ENCODE peak calls at places on chromosomes 2 and 18, in nine cellular contexts. One of them, this sample, is unnamed.
A peak's percentile ranks its signal among the peaks of the same experiment; 100 is the strongest.

GRCh38 chr2:176508984-176509383 is 239.7 kb downstream of the MTX2 start:
- DNase-seq in GM12865: peak; percentile 82
- DNase-seq in GM04504: no peak
- DNase-seq in right cardiac atrium: no peak
- DNase-seq in Right ventricle myocardium inferior: no peak
- DNase-seq in activated effector memory CD4-positive, alpha-beta T cell treated with Interleukin-2 at 50 U/mL for 16 hours: no peak
- DNase-seq in cardiac muscle cell: peak; percentile 34
- DNase-seq in M059J: peak; percentile 57
- DNase-seq in SK-N-DZ: peak; percentile 61
- DNase-seq in this sample: no peak

GRCh38 chr18:74530584-74530862 is 3.8 kb upstream of the CNDP1 start:
- DNase-seq in cardiac muscle cell: no peak
- DNase-seq in activated effector memory CD4-positive, alpha-beta T cell treated with Interleukin-2 at 50 U/mL for 16 hours: no peak
- DNase-seq in SK-N-DZ: no peak
- DNase-seq in GM12865: no peak
- DNase-seq in Right ventricle myocardium inferior: no peak
- DNase-seq in GM04504: no peak
- DNase-seq in right cardiac atrium: no peak
- DNase-seq in M059J: no peak
- DNase-seq in this sample: no peak

GRCh38 chr2:162710282-162710891 is 128.2 kb downstream of the KCNH7 start:
- DNase-seq in M059J: peak; percentile 5
- DNase-seq in right cardiac atrium: no peak
- DNase-seq in Right ventricle myocardium inferior: no peak
- DNase-seq in cardiac muscle cell: no peak
- DNase-seq in GM12865: no peak
- DNase-seq in activated effector memory CD4-positive, alpha-beta T cell treated with Interleukin-2 at 50 U/mL for 16 hours: no peak
- DNase-seq in SK-N-DZ: no peak
- DNase-seq in GM04504: no peak
- DNase-seq in this sample: no peak

GRCh38 chr2:237980751-237981150 is 13.9 kb downstream of the UBE2F start:
- DNase-seq in right cardiac atrium: no peak
- DNase-seq in GM12865: no peak
- DNase-seq in activated effector memory CD4-positive, alpha-beta T cell treated with Interleukin-2 at 50 U/mL for 16 hours: no peak
- DNase-seq in SK-N-DZ: no peak
- DNase-seq in cardiac muscle cell: no peak
- DNase-seq in M059J: no peak
- DNase-seq in Right ventricle myocardium inferior: no peak
- DNase-seq in GM04504: no peak
- DNase-seq in this sample: no peak

GRCh38 chr2:121210691-121211090 is 74.3 kb downstream of the TFCP2L1 start:
- DNase-seq in cardiac muscle cell: no peak
- DNase-seq in Right ventricle myocardium inferior: peak; percentile 71
- DNase-seq in GM12865: no peak
- DNase-seq in M059J: peak; percentile 27
- DNase-seq in SK-N-DZ: peak; percentile 10
- DNase-seq in activated effector memory CD4-positive, alpha-beta T cell treated with Interleukin-2 at 50 U/mL for 16 hours: no peak
- DNase-seq in right cardiac atrium: peak; percentile 32
- DNase-seq in GM04504: no peak
- DNase-seq in this sample: no peak

GRCh38 chr2:14752294-14752693 is 119.8 kb downstream of the LRATD1 start:
- DNase-seq in M059J: peak; percentile 13
- DNase-seq in Right ventricle myocardium inferior: no peak
- DNase-seq in right cardiac atrium: no peak
- DNase-seq in activated effector memory CD4-positive, alpha-beta T cell treated with Interleukin-2 at 50 U/mL for 16 hours: no peak
- DNase-seq in SK-N-DZ: no peak
- DNase-seq in GM12865: peak; percentile 21
- DNase-seq in GM04504: no peak
- DNase-seq in cardiac muscle cell: no peak
- DNase-seq in this sample: no peak

GRCh38 chr2:130335226-130335625 is 7.5 kb upstream of the IMP4 start:
- DNase-seq in cardiac muscle cell: no peak
- DNase-seq in SK-N-DZ: no peak
- DNase-seq in GM04504: no peak
- DNase-seq in Right ventricle myocardium inferior: no peak
- DNase-seq in right cardiac atrium: no peak
- DNase-seq in GM12865: no peak
- DNase-seq in activated effector memory CD4-positive, alpha-beta T cell treated with Interleukin-2 at 50 U/mL for 16 hours: no peak
- DNase-seq in M059J: no peak
- DNase-seq in this sample: no peak

GRCh38 chr2:74556831-74557370 is 2.4 kb downstream of the DOK1 start:
- DNase-seq in cardiac muscle cell: no peak
- DNase-seq in activated effector memory CD4-positive, alpha-beta T cell treated with Interleukin-2 at 50 U/mL for 16 hours: no peak
- DNase-seq in GM12865: no peak
- DNase-seq in Right ventricle myocardium inferior: no peak
- DNase-seq in right cardiac atrium: no peak
- DNase-seq in M059J: no peak
- DNase-seq in SK-N-DZ: no peak
- DNase-seq in GM04504: no peak
- DNase-seq in this sample: no peak

GRCh38 chr2:37659723-37660122 is 11.7 kb downstream of the CDC42EP3 start:
- DNase-seq in cardiac muscle cell: no peak
- DNase-seq in right cardiac atrium: no peak
- DNase-seq in GM04504: no peak
- DNase-seq in activated effector memory CD4-positive, alpha-beta T cell treated with Interleukin-2 at 50 U/mL for 16 hours: no peak
- DNase-seq in Right ventricle myocardium inferior: no peak
- DNase-seq in SK-N-DZ: no peak
- DNase-seq in M059J: no peak
- DNase-seq in GM12865: no peak
- DNase-seq in this sample: no peak

GRCh38 chr2:116733699-116734098 is 1080.8 kb upstream of the DDX18 start:
- DNase-seq in SK-N-DZ: no peak
- DNase-seq in M059J: no peak
- DNase-seq in cardiac muscle cell: no peak
- DNase-seq in GM12865: no peak
- DNase-seq in right cardiac atrium: no peak
- DNase-seq in GM04504: no peak
- DNase-seq in Right ventricle myocardium inferior: no peak
- DNase-seq in activated effector memory CD4-positive, alpha-beta T cell treated with Interleukin-2 at 50 U/mL for 16 hours: no peak
- DNase-seq in this sample: no peak

GRCh38 chr2:156779416-156780117 is 343.4 kb downstream of the GPD2 start:
- DNase-seq in Right ventricle myocardium inferior: no peak
- DNase-seq in M059J: no peak
- DNase-seq in GM04504: no peak
- DNase-seq in right cardiac atrium: no peak
- DNase-seq in GM12865: no peak
- DNase-seq in SK-N-DZ: no peak
- DNase-seq in activated effector memory CD4-positive, alpha-beta T cell treated with Interleukin-2 at 50 U/mL for 16 hours: no peak
- DNase-seq in cardiac muscle cell: no peak
- DNase-seq in this sample: no peak

GRCh38 chr2:157468931-157469708 is 25.2 kb upstream of the CYTIP start:
- DNase-seq in Right ventricle myocardium inferior: no peak
- DNase-seq in M059J: peak; percentile 84
- DNase-seq in GM04504: peak; percentile 58
- DNase-seq in right cardiac atrium: no peak
- DNase-seq in SK-N-DZ: no peak
- DNase-seq in GM12865: peak; percentile 93
- DNase-seq in cardiac muscle cell: peak; percentile 38
- DNase-seq in activated effector memory CD4-positive, alpha-beta T cell treated with Interleukin-2 at 50 U/mL for 16 hours: no peak
- DNase-seq in this sample: no peak

GRCh38 chr2:60964651-60965513 is 52.6 kb upstream of the PEX13 start:
- DNase-seq in cardiac muscle cell: no peak
- DNase-seq in GM04504: no peak
- DNase-seq in activated effector memory CD4-positive, alpha-beta T cell treated with Interleukin-2 at 50 U/mL for 16 hours: no peak
- DNase-seq in right cardiac atrium: no peak
- DNase-seq in Right ventricle myocardium inferior: no peak
- DNase-seq in GM12865: peak; percentile 44
- DNase-seq in SK-N-DZ: no peak
- DNase-seq in M059J: no peak
- DNase-seq in this sample: no peak

GRCh38 chr2:215863687-215864086 is 149.7 kb downstream of the MREG start:
- DNase-seq in GM04504: no peak
- DNase-seq in SK-N-DZ: no peak
- DNase-seq in Right ventricle myocardium inferior: no peak
- DNase-seq in activated effector memory CD4-positive, alpha-beta T cell treated with Interleukin-2 at 50 U/mL for 16 hours: no peak
- DNase-seq in M059J: no peak
- DNase-seq in cardiac muscle cell: no peak
- DNase-seq in right cardiac atrium: no peak
- DNase-seq in GM12865: no peak
- DNase-seq in this sample: no peak

GRCh38 chr2:158313734-158314133 is 142.8 kb downstream of the CCDC148 start:
- DNase-seq in GM04504: no peak
- DNase-seq in GM12865: no peak
- DNase-seq in Right ventricle myocardium inferior: no peak
- DNase-seq in right cardiac atrium: no peak
- DNase-seq in M059J: no peak
- DNase-seq in SK-N-DZ: no peak
- DNase-seq in cardiac muscle cell: no peak
- DNase-seq in activated effector memory CD4-positive, alpha-beta T cell treated with Interleukin-2 at 50 U/mL for 16 hours: no peak
- DNase-seq in this sample: no peak

GRCh38 chr2:42042956-42043355 is 4.9 kb upstream of the PKDCC start:
- DNase-seq in SK-N-DZ: no peak
- DNase-seq in M059J: no peak
- DNase-seq in right cardiac atrium: no peak
- DNase-seq in cardiac muscle cell: no peak
- DNase-seq in Right ventricle myocardium inferior: no peak
- DNase-seq in GM12865: no peak
- DNase-seq in activated effector memory CD4-positive, alpha-beta T cell treated with Interleukin-2 at 50 U/mL for 16 hours: no peak
- DNase-seq in GM04504: no peak
- DNase-seq in this sample: no peak

GRCh38 chr2:134253804-134254203 is at the start of gene MGAT5:
- DNase-seq in SK-N-DZ: no peak
- DNase-seq in GM04504: no peak
- DNase-seq in Right ventricle myocardium inferior: no peak
- DNase-seq in M059J: no peak
- DNase-seq in right cardiac atrium: no peak
- DNase-seq in cardiac muscle cell: no peak
- DNase-seq in activated effector memory CD4-positive, alpha-beta T cell treated with Interleukin-2 at 50 U/mL for 16 hours: no peak
- DNase-seq in GM12865: peak; percentile 62
- DNase-seq in this sample: no peak

GRCh38 chr18:68428026-68428425 is 286.9 kb downstream of the TMX3 start:
- DNase-seq in GM04504: peak; percentile 79
- DNase-seq in right cardiac atrium: no peak
- DNase-seq in M059J: peak; percentile 89
- DNase-seq in GM12865: no peak
- DNase-seq in cardiac muscle cell: peak; percentile 53
- DNase-seq in SK-N-DZ: no peak
- DNase-seq in activated effector memory CD4-positive, alpha-beta T cell treated with Interleukin-2 at 50 U/mL for 16 hours: no peak
- DNase-seq in Right ventricle myocardium inferior: no peak
- DNase-seq in this sample: no peak

GRCh38 chr2:66805136-66805535 is 370.2 kb downstream of the MEIS1 start:
- DNase-seq in right cardiac atrium: no peak
- DNase-seq in M059J: peak; percentile 37
- DNase-seq in SK-N-DZ: no peak
- DNase-seq in Right ventricle myocardium inferior: no peak
- DNase-seq in activated effector memory CD4-positive, alpha-beta T cell treated with Interleukin-2 at 50 U/mL for 16 hours: no peak
- DNase-seq in cardiac muscle cell: no peak
- DNase-seq in GM12865: no peak
- DNase-seq in GM04504: no peak
- DNase-seq in this sample: peak; percentile 23

GRCh38 chr18:24725644-24726043 is 265.2 kb downstream of the HRH4 start:
- DNase-seq in activated effector memory CD4-positive, alpha-beta T cell treated with Interleukin-2 at 50 U/mL for 16 hours: no peak
- DNase-seq in GM12865: no peak
- DNase-seq in GM04504: no peak
- DNase-seq in right cardiac atrium: no peak
- DNase-seq in SK-N-DZ: no peak
- DNase-seq in M059J: no peak
- DNase-seq in Right ventricle myocardium inferior: no peak
- DNase-seq in cardiac muscle cell: no peak
- DNase-seq in this sample: no peak

This sample was measured in globus pallidus.